ENCODE peak calls at places on chromosomes 3 and 15, in ten cellular contexts. One of them, this sample, is unnamed.

GRCh38 chr3:13408890-13409289 is 11.2 kb downstream of the NUP210 start:
- DNase-seq in activated CD8-positive, alpha-beta T cell treated with anti-CD3 and anti-CD28 coated beads for 36 hours: no peak
- DNase-seq in cardiac muscle cell: no peak
- DNase-seq in heart right ventricle: no peak
- DNase-seq in activated CD4-positive, CD25-positive, alpha-beta regulatory T cell: no peak
- DNase-seq in H9: no peak
- DNase-seq in stromal cell of bone marrow: no peak
- DNase-seq in glomerular endothelial cell: no peak
- DNase-seq in amygdala: no peak
- DNase-seq in stimulated activated CD8-positive, alpha-beta memory T cell treated with anti-CD3 and anti-CD28 coated beads, Interleukin-7, amount 100 ng/mL, for 1 hour: no peak
- DNase-seq in this sample: no peak

GRCh38 chr3:112651516-112651915 is 10.6 kb upstream of the CCDC80 start:
- DNase-seq in activated CD8-positive, alpha-beta T cell treated with anti-CD3 and anti-CD28 coated beads for 36 hours: no peak
- DNase-seq in cardiac muscle cell: no peak
- DNase-seq in heart right ventricle: no peak
- DNase-seq in activated CD4-positive, CD25-positive, alpha-beta regulatory T cell: no peak
- DNase-seq in H9: no peak
- DNase-seq in stromal cell of bone marrow: no peak
- DNase-seq in glomerular endothelial cell: no peak
- DNase-seq in amygdala: no peak
- DNase-seq in stimulated activated CD8-positive, alpha-beta memory T cell treated with anti-CD3 and anti-CD28 coated beads, Interleukin-7, amount 100 ng/mL, for 1 hour: no peak
- DNase-seq in this sample: no peak

GRCh38 chr15:35437157-35437556 is 108.8 kb downstream of the DPH6 start:
- DNase-seq in activated CD8-positive, alpha-beta T cell treated with anti-CD3 and anti-CD28 coated beads for 36 hours: no peak
- DNase-seq in cardiac muscle cell: no peak
- DNase-seq in heart right ventricle: no peak
- DNase-seq in activated CD4-positive, CD25-positive, alpha-beta regulatory T cell: no peak
- DNase-seq in H9: peak
- DNase-seq in stromal cell of bone marrow: no peak
- DNase-seq in glomerular endothelial cell: no peak
- DNase-seq in amygdala: no peak
- DNase-seq in stimulated activated CD8-positive, alpha-beta memory T cell treated with anti-CD3 and anti-CD28 coated beads, Interleukin-7, amount 100 ng/mL, for 1 hour: no peak
- DNase-seq in this sample: no peak

GRCh38 chr3:123909785-123910184 is 25.7 kb upstream of the MYLK start:
- DNase-seq in activated CD8-positive, alpha-beta T cell treated with anti-CD3 and anti-CD28 coated beads for 36 hours: no peak
- DNase-seq in cardiac muscle cell: no peak
- DNase-seq in heart right ventricle: no peak
- DNase-seq in activated CD4-positive, CD25-positive, alpha-beta regulatory T cell: no peak
- DNase-seq in H9: no peak
- DNase-seq in stromal cell of bone marrow: no peak
- DNase-seq in glomerular endothelial cell: no peak
- DNase-seq in amygdala: no peak
- DNase-seq in stimulated activated CD8-positive, alpha-beta memory T cell treated with anti-CD3 and anti-CD28 coated beads, Interleukin-7, amount 100 ng/mL, for 1 hour: no peak
- DNase-seq in this sample: no peak

GRCh38 chr15:33201376-33202189 is 7.1 kb upstream of the FMN1 start:
- DNase-seq in activated CD8-positive, alpha-beta T cell treated with anti-CD3 and anti-CD28 coated beads for 36 hours: peak
- DNase-seq in cardiac muscle cell: peak
- DNase-seq in heart right ventricle: no peak
- DNase-seq in activated CD4-positive, CD25-positive, alpha-beta regulatory T cell: peak
- DNase-seq in H9: peak
- DNase-seq in stromal cell of bone marrow: no peak
- DNase-seq in glomerular endothelial cell: no peak
- DNase-seq in amygdala: peak
- DNase-seq in stimulated activated CD8-positive, alpha-beta memory T cell treated with anti-CD3 and anti-CD28 coated beads, Interleukin-7, amount 100 ng/mL, for 1 hour: peak
- DNase-seq in this sample: peak

GRCh38 chr3:189204467-189204866 is 32.7 kb downstream of the TPRG1 start:
- DNase-seq in activated CD8-positive, alpha-beta T cell treated with anti-CD3 and anti-CD28 coated beads for 36 hours: no peak
- DNase-seq in cardiac muscle cell: no peak
- DNase-seq in heart right ventricle: no peak
- DNase-seq in activated CD4-positive, CD25-positive, alpha-beta regulatory T cell: no peak
- DNase-seq in H9: no peak
- DNase-seq in stromal cell of bone marrow: no peak
- DNase-seq in glomerular endothelial cell: no peak
- DNase-seq in amygdala: no peak
- DNase-seq in stimulated activated CD8-positive, alpha-beta memory T cell treated with anti-CD3 and anti-CD28 coated beads, Interleukin-7, amount 100 ng/mL, for 1 hour: no peak
- DNase-seq in this sample: no peak

GRCh38 chr3:196273655-196274054 is 13.9 kb downstream of the PCYT1A start:
- DNase-seq in activated CD8-positive, alpha-beta T cell treated with anti-CD3 and anti-CD28 coated beads for 36 hours: peak
- DNase-seq in cardiac muscle cell: no peak
- DNase-seq in heart right ventricle: no peak
- DNase-seq in activated CD4-positive, CD25-positive, alpha-beta regulatory T cell: no peak
- DNase-seq in H9: peak
- DNase-seq in stromal cell of bone marrow: no peak
- DNase-seq in glomerular endothelial cell: no peak
- DNase-seq in amygdala: no peak
- DNase-seq in stimulated activated CD8-positive, alpha-beta memory T cell treated with anti-CD3 and anti-CD28 coated beads, Interleukin-7, amount 100 ng/mL, for 1 hour: no peak
- DNase-seq in this sample: no peak

GRCh38 chr15:67094001-67094826 is 28.8 kb downstream of the SMAD3 start:
- DNase-seq in activated CD8-positive, alpha-beta T cell treated with anti-CD3 and anti-CD28 coated beads for 36 hours: no peak
- DNase-seq in cardiac muscle cell: no peak
- DNase-seq in heart right ventricle: no peak
- DNase-seq in activated CD4-positive, CD25-positive, alpha-beta regulatory T cell: no peak
- DNase-seq in H9: no peak
- DNase-seq in stromal cell of bone marrow: no peak
- DNase-seq in glomerular endothelial cell: no peak
- DNase-seq in amygdala: no peak
- DNase-seq in stimulated activated CD8-positive, alpha-beta memory T cell treated with anti-CD3 and anti-CD28 coated beads, Interleukin-7, amount 100 ng/mL, for 1 hour: no peak
- DNase-seq in this sample: no peak

GRCh38 chr3:33636125-33636855 is 81.8 kb downstream of the CLASP2 start:
- DNase-seq in activated CD8-positive, alpha-beta T cell treated with anti-CD3 and anti-CD28 coated beads for 36 hours: no peak
- DNase-seq in cardiac muscle cell: peak
- DNase-seq in heart right ventricle: no peak
- DNase-seq in activated CD4-positive, CD25-positive, alpha-beta regulatory T cell: no peak
- DNase-seq in H9: no peak
- DNase-seq in stromal cell of bone marrow: peak
- DNase-seq in glomerular endothelial cell: peak
- DNase-seq in amygdala: no peak
- DNase-seq in stimulated activated CD8-positive, alpha-beta memory T cell treated with anti-CD3 and anti-CD28 coated beads, Interleukin-7, amount 100 ng/mL, for 1 hour: no peak
- DNase-seq in this sample: no peak

GRCh38 chr3:64342940-64343691 is 117.8 kb upstream of the PRICKLE2 start:
- DNase-seq in activated CD8-positive, alpha-beta T cell treated with anti-CD3 and anti-CD28 coated beads for 36 hours: no peak
- DNase-seq in cardiac muscle cell: no peak
- DNase-seq in heart right ventricle: no peak
- DNase-seq in activated CD4-positive, CD25-positive, alpha-beta regulatory T cell: no peak
- DNase-seq in H9: no peak
- DNase-seq in stromal cell of bone marrow: peak
- DNase-seq in glomerular endothelial cell: no peak
- DNase-seq in amygdala: no peak
- DNase-seq in stimulated activated CD8-positive, alpha-beta memory T cell treated with anti-CD3 and anti-CD28 coated beads, Interleukin-7, amount 100 ng/mL, for 1 hour: no peak
- DNase-seq in this sample: no peak

GRCh38 chr15:55694652-55695150 is 48.3 kb downstream of the PRTG start:
- DNase-seq in activated CD8-positive, alpha-beta T cell treated with anti-CD3 and anti-CD28 coated beads for 36 hours: no peak
- DNase-seq in cardiac muscle cell: peak
- DNase-seq in heart right ventricle: no peak
- DNase-seq in activated CD4-positive, CD25-positive, alpha-beta regulatory T cell: no peak
- DNase-seq in H9: peak
- DNase-seq in stromal cell of bone marrow: no peak
- DNase-seq in glomerular endothelial cell: no peak
- DNase-seq in amygdala: no peak
- DNase-seq in stimulated activated CD8-positive, alpha-beta memory T cell treated with anti-CD3 and anti-CD28 coated beads, Interleukin-7, amount 100 ng/mL, for 1 hour: no peak
- DNase-seq in this sample: no peak